ENCODE peak calls at places on chromosomes 16 and 17, in ten cellular contexts. V is stomach; F is Karpas-422; T is H9; L is HAP-1; E is CD8-positive, alpha-beta T cell; X is CD4-positive, alpha-beta memory T cell; D is left ventricle myocardium inferior; B is lung; K is CD4-positive, CD25-positive, alpha-beta regulatory T cell. Z is an unnamed sample.
A peak's percentile ranks its signal among the peaks of the same experiment; 100 is the strongest.

GRCh38 chr17:40097931-40098845 is 2.2 kb downstream of the NR1D1 start:
- DNase-seq in B (peak; percentile 72), T (no peak), X (no peak), D (peak; percentile 72), V (peak; percentile 85), F (no peak), E (no peak), K (peak; percentile 19), L (no peak), Z (no peak)

GRCh38 chr17:81210868-81211267 is 11.9 kb downstream of the CEP131 start:
- DNase-seq in F (no peak), B (no peak), E (no peak), X (no peak), T (no peak), L (no peak), D (no peak), K (no peak), V (no peak), Z (no peak)

GRCh38 chr17:67055811-67056745 is 11.7 kb downstream of the CACNG1 start:
- DNase-seq in K (no peak), X (no peak), F (peak; percentile 65), V (no peak), T (peak; percentile 29), B (peak; percentile 18), L (no peak), D (no peak), E (no peak), Z (peak; percentile 42)

GRCh38 chr16:78490431-78490830 is 391.0 kb downstream of the WWOX start:
- DNase-seq in K (no peak), L (no peak), E (no peak), V (no peak), T (no peak), X (no peak), D (no peak), F (no peak), B (no peak), Z (no peak)

GRCh38 chr17:81511800-81512559 is 619 bp downstream of the ACTG1 start:
- DNase-seq in X (peak; percentile 35), B (peak; percentile 58), V (no peak), L (peak; percentile 48), F (peak; percentile 61), K (peak; percentile 46), E (no peak), D (no peak), T (peak; percentile 27), Z (peak; percentile 71)

GRCh38 chr16:86834451-86835035 is 256.2 kb downstream of the FOXL1 start:
- DNase-seq in V (no peak), D (no peak), B (no peak), L (no peak), E (no peak), K (no peak), T (peak; percentile 82), F (peak; percentile 47), X (no peak), Z (peak; percentile 84)

GRCh38 chr17:17725853-17726720 is 44.8 kb downstream of the RAI1 start:
- DNase-seq in K (no peak), E (no peak), T (no peak), X (no peak), L (no peak), D (no peak), F (no peak), B (no peak), V (no peak), Z (no peak)

GRCh38 chr17:58329035-58329807 is 626 bp upstream of the TSPOAP1 start:
- DNase-seq in E (peak; percentile 75), L (peak; percentile 39), X (peak; percentile 67), B (peak; percentile 56), V (peak; percentile 37), K (peak; percentile 90), D (peak; percentile 30), F (peak; percentile 99), T (no peak), Z (no peak)

GRCh38 chr17:42891539-42892152 is 9.0 kb upstream of the G6PC1 start:
- DNase-seq in K (no peak), V (peak; percentile 56), T (peak; percentile 69), D (peak; percentile 69), X (no peak), F (no peak), E (no peak), B (no peak), L (no peak), Z (no peak)

GRCh38 chr16:66728117-66728787 is 23.2 kb downstream of the DYNC1LI2 start:
- DNase-seq in K (peak; percentile 63), L (no peak), E (no peak), F (peak; percentile 87), V (peak; percentile 37), X (peak; percentile 45), B (peak; percentile 39), D (no peak), T (no peak), Z (no peak)

GRCh38 chr16:53082509-53082908 is 27.7 kb downstream of the CHD9 start:
- DNase-seq in T (no peak), B (no peak), L (no peak), V (no peak), X (no peak), E (no peak), K (no peak), F (no peak), D (no peak), Z (no peak)
- H3K4me1 ChIP-seq in T (peaks cover 19% of the 10 kb centered on the region), B (peaks cover 19% of the 10 kb centered on the region), L (peaks cover 19% of the 10 kb centered on the region), V (peaks cover 44% of the 10 kb centered on the region), X (no peaks in the 10 kb centered on the region), E (no peaks in the 10 kb centered on the region), K (no peaks in the 10 kb centered on the region), F (peaks cover 28% of the 10 kb centered on the region), D (peaks cover 94% of the 10 kb centered on the region), Z (peaks cover 14% of the 10 kb centered on the region)

DNA sequence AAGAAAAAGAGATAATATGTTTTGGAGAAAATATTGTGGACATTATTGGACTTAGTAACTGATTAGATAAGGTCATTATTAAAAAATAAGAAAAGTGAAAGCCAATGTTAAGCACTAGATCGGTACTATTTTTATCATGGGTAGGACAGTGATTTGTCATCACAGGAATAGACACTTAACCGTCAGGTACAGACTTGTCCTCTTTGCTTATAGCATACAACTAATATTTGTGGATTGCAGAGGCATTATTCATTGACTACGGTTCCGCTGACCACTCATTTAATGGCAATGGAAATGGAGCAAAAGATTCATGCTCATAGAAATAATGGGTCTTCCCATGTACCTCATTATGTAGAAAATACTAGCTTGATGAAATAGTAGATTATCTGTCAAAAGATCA is 596.3 kb upstream of the CA10 start:
- DNase-seq in X (no peak), T (no peak), E (no peak), L (no peak), K (no peak), D (no peak), F (no peak), B (no peak), V (no peak), Z (no peak)
- H3K9me3 ChIP-seq in X (no peaks in the 10 kb centered on the region), T (no peaks in the 10 kb centered on the region), E (no peaks in the 10 kb centered on the region), L (no peaks in the 10 kb centered on the region), K (peaks cover 1% of the 10 kb centered on the region), D (peaks cover 6% of the 10 kb centered on the region), F (peaks cover 27% of the 10 kb centered on the region), B (no peaks in the 10 kb centered on the region), V (no peaks in the 10 kb centered on the region), Z (peaks cover 4% of the 10 kb centered on the region)

GRCh38 chr17:79930077-79930785 is 91.0 kb upstream of the CBX4 start:
- DNase-seq in D (no peak), T (no peak), X (no peak), F (no peak), V (no peak), B (no peak), E (no peak), L (peak; percentile 30), K (no peak), Z (peak; percentile 37)
- H3K27me3 ChIP-seq in D (peaks cover 74% of the 10 kb centered on the region), T (no peaks in the 10 kb centered on the region), X (peaks cover 3% of the 10 kb centered on the region), F (no peaks in the 10 kb centered on the region), V (no peaks in the 10 kb centered on the region), B (no peaks in the 10 kb centered on the region), E (no peaks in the 10 kb centered on the region), L (peaks cover 8% of the 10 kb centered on the region), K (no peaks in the 10 kb centered on the region), Z (peaks cover 17% of the 10 kb centered on the region)

GRCh38 chr17:63676540-63676933 is 23.4 kb downstream of the LIMD2 start:
- DNase-seq in F (no peak), K (no peak), T (no peak), X (no peak), B (no peak), D (no peak), V (no peak), E (no peak), L (no peak), Z (no peak)

GRCh38 chr17:63681530-63681929 is 18.4 kb downstream of the LIMD2 start:
- DNase-seq in E (no peak), B (no peak), L (no peak), V (no peak), F (no peak), X (no peak), K (no peak), T (no peak), D (no peak), Z (no peak)

GRCh38 chr17:63682441-63682840 is 17.5 kb downstream of the LIMD2 start:
- DNase-seq in L (no peak), X (no peak), E (no peak), K (no peak), D (no peak), B (no peak), V (no peak), F (no peak), T (no peak), Z (no peak)

GRCh38 chr17:63680700-63681099 is 19.2 kb downstream of the LIMD2 start:
- DNase-seq in B (no peak), L (no peak), D (no peak), K (no peak), T (no peak), V (no peak), X (no peak), E (no peak), F (no peak), Z (no peak)

GRCh38 chr17:63679214-63679613 is 20.7 kb downstream of the LIMD2 start:
- DNase-seq in L (no peak), K (no peak), D (no peak), X (no peak), E (no peak), F (no peak), T (peak; percentile 71), V (no peak), B (no peak), Z (no peak)
- H3K4me1 ChIP-seq in L (peaks cover 10% of the 10 kb centered on the region), K (no peaks in the 10 kb centered on the region), D (peaks cover 71% of the 10 kb centered on the region), X (peaks cover 10% of the 10 kb centered on the region), E (no peaks in the 10 kb centered on the region), F (peaks cover 17% of the 10 kb centered on the region), T (peaks cover 8% of the 10 kb centered on the region), V (peaks cover 31% of the 10 kb centered on the region), B (peaks cover 22% of the 10 kb centered on the region), Z (peaks cover 16% of the 10 kb centered on the region)